ENCODE peak calls at places on chromosomes 1 and 21, in four cellular contexts. One of them, this sample, is unnamed.

GRCh38 chr1:56171670-56172069 is 407.7 kb downstream of the PLPP3 start:
- DNase-seq in stimulated activated CD4-positive, alpha-beta T cell treated with anti-CD3 and anti-CD28 coated beads, Interleukin-1b, Interleukin-23, amount 100 ng/mL, for 4 hours: no peak
- DNase-seq in astrocyte of the cerebellum: no peak
- DNase-seq in GM06990: no peak
- DNase-seq in this sample: no peak

GRCh38 chr1:115790846-115791245 is 22.3 kb upstream of the CASQ2 start:
- DNase-seq in stimulated activated CD4-positive, alpha-beta T cell treated with anti-CD3 and anti-CD28 coated beads, Interleukin-1b, Interleukin-23, amount 100 ng/mL, for 4 hours: no peak
- DNase-seq in astrocyte of the cerebellum: no peak
- DNase-seq in GM06990: no peak
- DNase-seq in this sample: no peak

GRCh38 chr1:15196807-15197530 is 43.4 kb downstream of the TMEM51 start:
- DNase-seq in stimulated activated CD4-positive, alpha-beta T cell treated with anti-CD3 and anti-CD28 coated beads, Interleukin-1b, Interleukin-23, amount 100 ng/mL, for 4 hours: no peak
- DNase-seq in astrocyte of the cerebellum: no peak
- DNase-seq in GM06990: no peak
- DNase-seq in this sample: no peak

GRCh38 chr1:8687539-8687938 is 129.9 kb downstream of the RERE start:
- DNase-seq in stimulated activated CD4-positive, alpha-beta T cell treated with anti-CD3 and anti-CD28 coated beads, Interleukin-1b, Interleukin-23, amount 100 ng/mL, for 4 hours: no peak
- DNase-seq in astrocyte of the cerebellum: no peak
- DNase-seq in GM06990: no peak
- DNase-seq in this sample: no peak

GRCh38 chr1:159929155-159930051 is 4.1 kb upstream of the TAGLN2 start:
- DNase-seq in stimulated activated CD4-positive, alpha-beta T cell treated with anti-CD3 and anti-CD28 coated beads, Interleukin-1b, Interleukin-23, amount 100 ng/mL, for 4 hours: no peak
- DNase-seq in astrocyte of the cerebellum: no peak
- DNase-seq in GM06990: no peak
- DNase-seq in this sample: no peak

GRCh38 chr1:173733912-173734311 is 19.1 kb downstream of the KLHL20 start:
- DNase-seq in stimulated activated CD4-positive, alpha-beta T cell treated with anti-CD3 and anti-CD28 coated beads, Interleukin-1b, Interleukin-23, amount 100 ng/mL, for 4 hours: no peak
- DNase-seq in astrocyte of the cerebellum: no peak
- DNase-seq in GM06990: no peak
- DNase-seq in this sample: no peak

GRCh38 chr1:17286646-17287045 is 21.4 kb upstream of the PADI4 start:
- DNase-seq in stimulated activated CD4-positive, alpha-beta T cell treated with anti-CD3 and anti-CD28 coated beads, Interleukin-1b, Interleukin-23, amount 100 ng/mL, for 4 hours: no peak
- DNase-seq in astrocyte of the cerebellum: no peak
- DNase-seq in GM06990: no peak
- DNase-seq in this sample: no peak

GRCh38 chr1:168452329-168452728 is 91.5 kb downstream of the XCL2 start:
- DNase-seq in stimulated activated CD4-positive, alpha-beta T cell treated with anti-CD3 and anti-CD28 coated beads, Interleukin-1b, Interleukin-23, amount 100 ng/mL, for 4 hours: no peak
- DNase-seq in astrocyte of the cerebellum: no peak
- DNase-seq in GM06990: no peak
- DNase-seq in this sample: no peak

GRCh38 chr1:78387872-78388271 is 102.9 kb upstream of the PTGFR start:
- DNase-seq in stimulated activated CD4-positive, alpha-beta T cell treated with anti-CD3 and anti-CD28 coated beads, Interleukin-1b, Interleukin-23, amount 100 ng/mL, for 4 hours: no peak
- DNase-seq in astrocyte of the cerebellum: no peak
- DNase-seq in GM06990: no peak
- DNase-seq in this sample: no peak

GRCh38 chr21:37281993-37282392 is 14.9 kb upstream of the VPS26C start:
- DNase-seq in stimulated activated CD4-positive, alpha-beta T cell treated with anti-CD3 and anti-CD28 coated beads, Interleukin-1b, Interleukin-23, amount 100 ng/mL, for 4 hours: no peak
- DNase-seq in astrocyte of the cerebellum: no peak
- DNase-seq in GM06990: no peak
- DNase-seq in this sample: no peak

GRCh38 chr1:46528297-46528955 is 23.0 kb downstream of the KNCN start:
- DNase-seq in stimulated activated CD4-positive, alpha-beta T cell treated with anti-CD3 and anti-CD28 coated beads, Interleukin-1b, Interleukin-23, amount 100 ng/mL, for 4 hours: no peak
- DNase-seq in astrocyte of the cerebellum: no peak
- DNase-seq in GM06990: no peak
- DNase-seq in this sample: no peak

GRCh38 chr1:202161151-202162048 is 998 bp upstream of the PTPN7 start:
- DNase-seq in stimulated activated CD4-positive, alpha-beta T cell treated with anti-CD3 and anti-CD28 coated beads, Interleukin-1b, Interleukin-23, amount 100 ng/mL, for 4 hours: no peak
- DNase-seq in astrocyte of the cerebellum: no peak
- DNase-seq in GM06990: peak
- DNase-seq in this sample: no peak

GRCh38 chr1:151992345-151993083 is 1.1 kb downstream of the S100A10 start:
- DNase-seq in stimulated activated CD4-positive, alpha-beta T cell treated with anti-CD3 and anti-CD28 coated beads, Interleukin-1b, Interleukin-23, amount 100 ng/mL, for 4 hours: no peak
- DNase-seq in astrocyte of the cerebellum: peak
- DNase-seq in GM06990: no peak
- DNase-seq in this sample: peak

GRCh38 chr1:223704921-223705878 is 7.1 kb upstream of the CAPN2 start:
- DNase-seq in stimulated activated CD4-positive, alpha-beta T cell treated with anti-CD3 and anti-CD28 coated beads, Interleukin-1b, Interleukin-23, amount 100 ng/mL, for 4 hours: no peak
- DNase-seq in astrocyte of the cerebellum: peak
- DNase-seq in GM06990: no peak
- DNase-seq in this sample: no peak

GRCh38 chr1:29211086-29212030 is 19.4 kb downstream of the MECR start:
- DNase-seq in stimulated activated CD4-positive, alpha-beta T cell treated with anti-CD3 and anti-CD28 coated beads, Interleukin-1b, Interleukin-23, amount 100 ng/mL, for 4 hours: no peak
- DNase-seq in astrocyte of the cerebellum: no peak
- DNase-seq in GM06990: no peak
- DNase-seq in this sample: no peak

GRCh38 chr1:84366786-84367185 is 31.5 kb upstream of the DNASE2B start:
- DNase-seq in stimulated activated CD4-positive, alpha-beta T cell treated with anti-CD3 and anti-CD28 coated beads, Interleukin-1b, Interleukin-23, amount 100 ng/mL, for 4 hours: no peak
- DNase-seq in astrocyte of the cerebellum: peak
- DNase-seq in GM06990: no peak
- DNase-seq in this sample: peak

GRCh38 chr1:17893891-17894631 is 138.9 kb downstream of the ACTL8 start:
- DNase-seq in stimulated activated CD4-positive, alpha-beta T cell treated with anti-CD3 and anti-CD28 coated beads, Interleukin-1b, Interleukin-23, amount 100 ng/mL, for 4 hours: no peak
- DNase-seq in astrocyte of the cerebellum: no peak
- DNase-seq in GM06990: no peak
- DNase-seq in this sample: no peak

GRCh38 chr1:41471658-41472057 is 12.8 kb downstream of the EDN2 start:
- DNase-seq in stimulated activated CD4-positive, alpha-beta T cell treated with anti-CD3 and anti-CD28 coated beads, Interleukin-1b, Interleukin-23, amount 100 ng/mL, for 4 hours: no peak
- DNase-seq in astrocyte of the cerebellum: no peak
- DNase-seq in GM06990: no peak
- DNase-seq in this sample: no peak